ENCODE peak calls at places on chromosomes 7 and 10, in four cellular contexts. R is right lobe of liver; K is stimulated activated CD8-positive, alpha-beta memory T cell treated with anti-CD3 and anti-CD28 coated beads, Interleukin-4, amount 100 ng/mL, for 48 hours; D is kidney tubule cell. G is an unnamed sample.

GRCh38 chr10:97701438-97702064 is 12.0 kb upstream of the MARVELD1 start:
- DNase-seq in R (no peak), K (peak), D (peak), G (peak)

GRCh38 chr10:132558516-132559413 is 21.2 kb downstream of the INPP5A start:
- DNase-seq in D (no peak), R (no peak), K (no peak), G (no peak)

GRCh38 chr7:46178685-46179084 is 257.6 kb upstream of the IGFBP3 start:
- DNase-seq in R (no peak), K (no peak), D (peak), G (peak)

GRCh38 chr10:75841266-75841665 is 409.8 kb downstream of the LRMDA start:
- DNase-seq in K (no peak), D (no peak), R (no peak), G (no peak)

GRCh38 chr10:28533571-28534304 is 820 bp downstream of the WAC start:
- DNase-seq in K (peak), D (peak), R (peak), G (peak)

GRCh38 chr10:10438335-10439123 is 579.1 kb upstream of the CELF2 start:
- DNase-seq in D (no peak), K (no peak), R (no peak), G (no peak)

GRCh38 chr10:122374859-122375721 is 582 bp downstream of the PLEKHA1 start:
- DNase-seq in R (peak), K (peak), D (peak), G (peak)

GRCh38 chr10:42977032-42977416 is 99.8 kb upstream of the RET start:
- DNase-seq in K (peak), D (no peak), R (peak), G (no peak)

GRCh38 chr10:78185693-78186055 is 152.0 kb downstream of the RPS24 start:
- DNase-seq in K (no peak), R (no peak), D (peak), G (no peak)

GRCh38 chr10:17793823-17794759 is 15.1 kb upstream of the MRC1 start:
- DNase-seq in D (no peak), K (no peak), R (no peak), G (peak)

GRCh38 chr7:70406419-70407189 is 725.3 kb upstream of the GALNT17 start:
- DNase-seq in K (no peak), D (no peak), R (no peak), G (no peak)

GRCh38 chr7:112770051-112770450 is 20.1 kb downstream of the TMEM168 start:
- DNase-seq in R (no peak), K (no peak), D (peak), G (peak)

GRCh38 chr10:11242443-11243386 is 225.0 kb downstream of the CELF2 start:
- DNase-seq in R (no peak), K (peak), D (peak), G (no peak)

GRCh38 chr7:68401313-68401712 is 1197.0 kb upstream of the AUTS2 start:
- DNase-seq in K (no peak), D (no peak), R (no peak), G (no peak)

G was measured in bronchial epithelial cell.